ENCODE peak calls at places on chromosome 17, in five cellular contexts. One of them, this sample, is unnamed.

GRCh38 chr17:3843935-3844516 is 2.0 kb downstream of the NCBP3 start:
- DNase-seq in Peyer's patch: peak; percentile 66
- DNase-seq in HepG2: peak; percentile 59
- DNase-seq in A549: peak; percentile 87
- DNase-seq in transverse colon: peak; percentile 62
- DNase-seq in this sample: peak; percentile 61

GRCh38 chr17:34163681-34164080 is 91.4 kb upstream of the CCL2 start:
- DNase-seq in A549: peak; percentile 23
- DNase-seq in HepG2: peak; percentile 9
- DNase-seq in Peyer's patch: no peak
- DNase-seq in transverse colon: no peak
- DNase-seq in this sample: peak; percentile 52

GRCh38 chr17:77322534-77323412 is 182.0 kb downstream of the SEC14L1 start:
- DNase-seq in Peyer's patch: peak; percentile 74
- DNase-seq in A549: peak; percentile 93
- DNase-seq in transverse colon: peak; percentile 72
- DNase-seq in HepG2: peak; percentile 85
- DNase-seq in this sample: peak; percentile 95

GRCh38 chr17:78716814-78717393 is 65.2 kb downstream of the CYTH1 start:
- DNase-seq in A549: peak; percentile 85
- DNase-seq in Peyer's patch: peak; percentile 77
- DNase-seq in HepG2: no peak
- DNase-seq in transverse colon: peak; percentile 81
- DNase-seq in this sample: no peak

GRCh38 chr17:28807925-28808641 is 34.5 kb downstream of the FAM222B start:
- DNase-seq in Peyer's patch: no peak
- DNase-seq in A549: peak; percentile 57
- DNase-seq in transverse colon: no peak
- DNase-seq in HepG2: peak; percentile 68
- DNase-seq in this sample: peak; percentile 66

GRCh38 chr17:78249074-78249835 is 17.8 kb downstream of the TMEM235 start:
- DNase-seq in transverse colon: no peak
- DNase-seq in Peyer's patch: no peak
- DNase-seq in HepG2: no peak
- DNase-seq in A549: no peak
- DNase-seq in this sample: no peak

GRCh38 chr17:40487371-40488020 is 13.9 kb downstream of the TNS4 start:
- DNase-seq in A549: no peak
- DNase-seq in HepG2: no peak
- DNase-seq in transverse colon: no peak
- DNase-seq in Peyer's patch: no peak
- DNase-seq in this sample: no peak

GRCh38 chr17:56026894-56027293 is 126.4 kb upstream of the ANKFN1 start:
- DNase-seq in transverse colon: no peak
- DNase-seq in HepG2: peak; percentile 27
- DNase-seq in A549: no peak
- DNase-seq in Peyer's patch: no peak
- DNase-seq in this sample: peak; percentile 3

GRCh38 chr17:58105093-58105492 is 21.9 kb downstream of the DYNLL2 start:
- DNase-seq in HepG2: no peak
- DNase-seq in transverse colon: no peak
- DNase-seq in A549: no peak
- DNase-seq in Peyer's patch: no peak
- DNase-seq in this sample: no peak

GRCh38 chr17:32593003-32593402 is 106.2 kb downstream of the CDK5R1 start:
- DNase-seq in transverse colon: no peak
- DNase-seq in HepG2: no peak
- DNase-seq in A549: no peak
- DNase-seq in Peyer's patch: no peak
- DNase-seq in this sample: no peak

GRCh38 chr17:31598388-31598760 is 206.9 kb downstream of the RAB11FIP4 start:
- DNase-seq in Peyer's patch: no peak
- DNase-seq in HepG2: no peak
- DNase-seq in transverse colon: no peak
- DNase-seq in A549: no peak
- DNase-seq in this sample: peak; percentile 99

GRCh38 chr17:36900130-36900590 is 37.1 kb upstream of the LHX1 start:
- DNase-seq in HepG2: no peak
- DNase-seq in transverse colon: no peak
- DNase-seq in A549: no peak
- DNase-seq in Peyer's patch: no peak
- DNase-seq in this sample: no peak

GRCh38 chr17:65628637-65629036 is 67.2 kb upstream of the AXIN2 start:
- DNase-seq in Peyer's patch: no peak
- DNase-seq in transverse colon: no peak
- DNase-seq in HepG2: no peak
- DNase-seq in A549: no peak
- DNase-seq in this sample: no peak

GRCh38 chr17:80833952-80834895 is 157.4 kb upstream of the CHMP6 start:
- DNase-seq in HepG2: no peak
- DNase-seq in Peyer's patch: peak; percentile 50
- DNase-seq in transverse colon: no peak
- DNase-seq in A549: no peak
- DNase-seq in this sample: no peak

GRCh38 chr17:81905993-81906392 is 4.0 kb downstream of the NPB start:
- DNase-seq in Peyer's patch: no peak
- DNase-seq in HepG2: no peak
- DNase-seq in transverse colon: no peak
- DNase-seq in A549: no peak
- DNase-seq in this sample: no peak

GRCh38 chr17:66833201-66833600 is 1.7 kb upstream of the CACNG5 start:
- DNase-seq in HepG2: no peak
- DNase-seq in transverse colon: no peak
- DNase-seq in Peyer's patch: no peak
- DNase-seq in A549: no peak
- DNase-seq in this sample: no peak

GRCh38 chr17:32998893-32999240 is 7.2 kb downstream of the SPACA3 start:
- DNase-seq in HepG2: no peak
- DNase-seq in Peyer's patch: no peak
- DNase-seq in transverse colon: no peak
- DNase-seq in A549: no peak
- DNase-seq in this sample: no peak

GRCh38 chr17:53912117-53912516 is 89.4 kb downstream of the KIF2B start:
- DNase-seq in HepG2: peak; percentile 21
- DNase-seq in A549: no peak
- DNase-seq in Peyer's patch: no peak
- DNase-seq in transverse colon: no peak
- DNase-seq in this sample: no peak

GRCh38 chr17:38747385-38748328 is 479 bp downstream of the PCGF2 start:
- DNase-seq in transverse colon: peak; percentile 57
- DNase-seq in A549: no peak
- DNase-seq in HepG2: no peak
- DNase-seq in Peyer's patch: peak; percentile 72
- DNase-seq in this sample: no peak

GRCh38 chr17:55005520-55005919 is 37.0 kb downstream of the STXBP4 start:
- DNase-seq in Peyer's patch: no peak
- DNase-seq in transverse colon: no peak
- DNase-seq in A549: no peak
- DNase-seq in HepG2: peak; percentile 40
- DNase-seq in this sample: peak; percentile 44

GRCh38 chr17:17526369-17526768 is 30.2 kb upstream of the RASD1 start:
- DNase-seq in HepG2: no peak
- DNase-seq in Peyer's patch: no peak
- DNase-seq in transverse colon: no peak
- DNase-seq in A549: no peak
- DNase-seq in this sample: no peak

GRCh38 chr17:17628388-17629008 is 37.0 kb upstream of the PEMT start:
- DNase-seq in A549: no peak
- DNase-seq in HepG2: no peak
- DNase-seq in Peyer's patch: no peak
- DNase-seq in transverse colon: peak; percentile 54
- DNase-seq in this sample: no peak

GRCh38 chr17:75785016-75785769 is 587 bp downstream of the UNK start:
- DNase-seq in HepG2: peak; percentile 87
- DNase-seq in transverse colon: peak; percentile 92
- DNase-seq in Peyer's patch: peak; percentile 96
- DNase-seq in A549: peak; percentile 69
- DNase-seq in this sample: peak; percentile 95
- TF ChIP-seq POLR2A in HepG2: peak; percentile 70
- TF ChIP-seq POLR2A in transverse colon: peak; percentile 63
- TF ChIP-seq POLR2A in Peyer's patch: peak; percentile 63
- TF ChIP-seq POLR2A in A549: peak; percentile 46
- TF ChIP-seq POLR2A in this sample: peak; percentile 46

DNA sequence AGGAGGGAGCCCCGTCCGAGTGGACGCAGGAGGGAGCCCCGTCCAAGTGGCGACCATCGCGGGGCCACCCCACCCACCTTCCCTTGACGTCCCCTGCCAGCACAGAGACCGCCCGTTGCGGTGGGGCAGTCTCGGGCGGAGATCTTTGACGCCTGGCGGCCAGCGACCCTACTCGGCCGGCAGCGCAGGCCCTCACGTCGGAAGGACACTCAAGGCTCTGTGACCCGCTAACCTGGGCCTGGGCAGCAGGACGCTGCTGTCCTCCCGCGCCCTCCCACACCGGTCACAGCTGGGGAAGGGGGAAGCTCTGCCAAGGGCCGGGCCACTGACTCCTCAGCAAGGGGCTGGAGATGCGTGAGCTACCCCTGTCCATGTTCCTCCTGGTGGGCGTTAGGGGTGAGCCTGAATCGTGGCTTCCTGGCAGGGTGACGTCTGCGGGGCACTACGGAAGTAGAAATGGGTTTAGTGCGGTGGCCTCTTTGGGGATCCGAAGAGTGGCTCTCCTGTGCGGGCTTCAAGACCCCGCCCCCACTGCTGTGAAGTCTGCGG is 6.0 kb downstream of the CBX8 start:
- DNase-seq in HepG2: no peak
- DNase-seq in transverse colon: no peak
- DNase-seq in Peyer's patch: no peak
- DNase-seq in A549: no peak
- DNase-seq in this sample: no peak
- TF ChIP-seq CTCF in HepG2: no peak
- TF ChIP-seq CTCF in transverse colon: no peak
- TF ChIP-seq CTCF in Peyer's patch: no peak
- TF ChIP-seq CTCF in A549: no peak
- TF ChIP-seq CTCF in this sample: no peak

GRCh38 chr17:7888184-7888920 is at the start of gene CHD3:
- DNase-seq in A549: no peak
- DNase-seq in transverse colon: peak; percentile 45
- DNase-seq in HepG2: no peak
- DNase-seq in Peyer's patch: no peak
- DNase-seq in this sample: no peak

GRCh38 chr17:7886227-7887037 is 2.2 kb upstream of the CHD3 start:
- DNase-seq in Peyer's patch: peak; percentile 60
- DNase-seq in A549: peak; percentile 69
- DNase-seq in transverse colon: peak; percentile 51
- DNase-seq in HepG2: no peak
- DNase-seq in this sample: peak; percentile 45

GRCh38 chr17:7889166-7889584 is 586 bp downstream of the CHD3 start:
- DNase-seq in transverse colon: peak; percentile 96
- DNase-seq in Peyer's patch: peak; percentile 92
- DNase-seq in A549: peak; percentile 98
- DNase-seq in HepG2: peak; percentile 85
- DNase-seq in this sample: no peak

GRCh38 chr17:7887038-7887481 is 1.5 kb upstream of the CHD3 start:
- DNase-seq in Peyer's patch: no peak
- DNase-seq in transverse colon: no peak
- DNase-seq in HepG2: no peak
- DNase-seq in A549: no peak
- DNase-seq in this sample: no peak

GRCh38 chr17:7887482-7888183 is 956 bp upstream of the CHD3 start:
- DNase-seq in Peyer's patch: peak; percentile 93
- DNase-seq in A549: peak; percentile 96
- DNase-seq in transverse colon: peak; percentile 94
- DNase-seq in HepG2: peak; percentile 66
- DNase-seq in this sample: peak; percentile 87
- H3K4me3 ChIP-seq in Peyer's patch: peak overlapping the region; percentile 62
- H3K4me3 ChIP-seq in A549: peak overlapping the region; percentile 70
- H3K4me3 ChIP-seq in transverse colon: peak overlapping the region; percentile 9
- H3K4me3 ChIP-seq in HepG2: peak overlapping the region; percentile 45
- H3K4me3 ChIP-seq in this sample: peak overlapping the region; percentile 73

GRCh38 chr17:70105641-70106040 is 30.6 kb downstream of the KCNJ16 start:
- DNase-seq in Peyer's patch: no peak
- DNase-seq in transverse colon: no peak
- DNase-seq in HepG2: no peak
- DNase-seq in A549: no peak
- DNase-seq in this sample: no peak
- TF ChIP-seq POLR2A in Peyer's patch: no peak
- TF ChIP-seq POLR2A in transverse colon: no peak
- TF ChIP-seq POLR2A in HepG2: no peak
- TF ChIP-seq POLR2A in A549: no peak
- TF ChIP-seq POLR2A in this sample: no peak

GRCh38 chr17:13415877-13416416 is 185.8 kb downstream of the HS3ST3A1 start:
- DNase-seq in transverse colon: peak; percentile 60
- DNase-seq in Peyer's patch: no peak
- DNase-seq in A549: no peak
- DNase-seq in HepG2: peak; percentile 84
- DNase-seq in this sample: no peak
- TF ChIP-seq CTCF in transverse colon: no peak
- TF ChIP-seq CTCF in Peyer's patch: no peak
- TF ChIP-seq CTCF in A549: no peak
- TF ChIP-seq CTCF in HepG2: peak; percentile 33
- TF ChIP-seq CTCF in this sample: no peak

GRCh38 chr17:46152423-46152822 is 40.8 kb downstream of the KANSL1 start:
- DNase-seq in A549: no peak
- DNase-seq in HepG2: no peak
- DNase-seq in Peyer's patch: no peak
- DNase-seq in transverse colon: no peak
- DNase-seq in this sample: no peak

GRCh38 chr17:46150216-46150963 is 42.8 kb downstream of the KANSL1 start:
- DNase-seq in transverse colon: no peak
- DNase-seq in Peyer's patch: no peak
- DNase-seq in A549: no peak
- DNase-seq in HepG2: no peak
- DNase-seq in this sample: no peak

GRCh38 chr17:46148247-46148646 is 45.0 kb downstream of the KANSL1 start:
- DNase-seq in Peyer's patch: no peak
- DNase-seq in A549: no peak
- DNase-seq in HepG2: no peak
- DNase-seq in transverse colon: no peak
- DNase-seq in this sample: no peak

GRCh38 chr17:46154151-46154816 is 38.9 kb downstream of the KANSL1 start:
- DNase-seq in transverse colon: no peak
- DNase-seq in Peyer's patch: no peak
- DNase-seq in A549: no peak
- DNase-seq in HepG2: no peak
- DNase-seq in this sample: peak; percentile 49

DNA sequence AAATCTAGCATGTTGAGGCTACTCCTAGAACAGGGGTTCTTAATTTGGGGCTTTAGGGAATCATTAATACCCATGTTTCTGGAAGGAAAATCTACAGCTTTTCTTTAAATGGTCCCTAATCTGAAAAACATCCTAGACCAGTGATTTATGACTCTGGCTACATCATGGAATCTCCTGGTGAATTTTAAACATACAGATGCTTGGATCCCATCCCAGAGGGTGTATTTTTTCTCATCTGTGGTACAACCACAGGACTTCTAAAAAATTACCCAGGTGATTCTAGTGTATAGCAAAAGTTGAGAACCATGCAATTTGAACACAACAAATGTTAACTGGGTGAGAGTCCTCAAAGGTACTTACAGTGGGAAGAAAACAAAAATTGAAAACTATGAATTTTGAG is 41.5 kb downstream of the KANSL1 start:
- DNase-seq in transverse colon: no peak
- DNase-seq in Peyer's patch: no peak
- DNase-seq in HepG2: no peak
- DNase-seq in A549: no peak
- DNase-seq in this sample: no peak
- H3K4me3 ChIP-seq in transverse colon: no peak overlapping the region
- H3K4me3 ChIP-seq in Peyer's patch: no peak overlapping the region
- H3K4me3 ChIP-seq in HepG2: no peak overlapping the region
- H3K4me3 ChIP-seq in A549: no peak overlapping the region
- H3K4me3 ChIP-seq in this sample: no peak overlapping the region

GRCh38 chr17:50922107-50922506 is 56.0 kb upstream of the TOB1 start:
- DNase-seq in A549: no peak
- DNase-seq in HepG2: no peak
- DNase-seq in Peyer's patch: no peak
- DNase-seq in transverse colon: no peak
- DNase-seq in this sample: no peak
- TF ChIP-seq POLR2A in A549: no peak
- TF ChIP-seq POLR2A in HepG2: no peak
- TF ChIP-seq POLR2A in Peyer's patch: no peak
- TF ChIP-seq POLR2A in transverse colon: no peak
- TF ChIP-seq POLR2A in this sample: no peak

This sample was measured in NB4.